ENCODE peak calls at places on chromosomes 6 and 20, in ten cellular contexts. T is NB4, J is AG04449, X is pancreas, D is GM13976, K is lower leg skin, U is progenitor cell of endocrine pancreas, M is heart left ventricle, S is hepatocyte, Q is fibroblast of pulmonary artery. L is an unnamed sample.

GRCh38 chr6:111552241-111552744 is 53.4 kb downstream of the TRAF3IP2 start:
- DNase-seq in T (no peak), J (peak; percentile 92), D (no peak), X (peak; percentile 55), Q (peak; percentile 95), M (no peak), S (peak; percentile 92), U (peak; percentile 52), K (peak; percentile 91), L (peak; percentile 97)

GRCh38 chr6:38169826-38170526 is 350.4 kb downstream of the ZFAND3 start:
- DNase-seq in J (no peak), Q (no peak), X (no peak), D (no peak), M (peak; percentile 45), T (no peak), U (no peak), K (no peak), S (no peak), L (no peak)

GRCh38 chr6:163507965-163508364 is 93.4 kb downstream of the QKI start:
- DNase-seq in Q (peak; percentile 13), S (no peak), K (no peak), D (no peak), T (no peak), X (no peak), M (no peak), J (no peak), U (no peak), L (no peak)

GRCh38 chr20:62733891-62734290 is 25.3 kb downstream of the NTSR1 start:
- DNase-seq in X (peak; percentile 4), U (no peak), S (no peak), T (no peak), D (no peak), K (peak; percentile 81), M (peak; percentile 54), Q (no peak), J (no peak), L (no peak)

GRCh38 chr6:15389759-15390723 is 144.2 kb downstream of the JARID2 start:
- DNase-seq in T (peak; percentile 73), K (no peak), J (no peak), S (peak; percentile 73), X (no peak), D (peak; percentile 59), Q (peak; percentile 78), U (peak; percentile 45), M (no peak), L (no peak)

GRCh38 chr6:9554806-9555205 is 860.1 kb downstream of the TFAP2A start:
- DNase-seq in S (no peak), X (no peak), T (peak; percentile 10), D (no peak), K (no peak), U (no peak), M (no peak), J (no peak), Q (peak; percentile 16), L (no peak)

GRCh38 chr20:6560978-6561377 is 206.5 kb upstream of the BMP2 start:
- DNase-seq in Q (no peak), K (no peak), T (peak; percentile 11), D (no peak), U (no peak), M (no peak), S (no peak), X (no peak), J (no peak), L (no peak)

GRCh38 chr6:105940990-105941389 is 145.1 kb upstream of the PRDM1 start:
- DNase-seq in X (no peak), S (no peak), U (no peak), K (no peak), D (no peak), M (no peak), Q (no peak), J (no peak), T (no peak), L (no peak)

GRCh38 chr20:46954490-46955038 is 59.9 kb downstream of the EYA2 start:
- DNase-seq in X (no peak), K (no peak), Q (peak; percentile 78), U (no peak), J (peak; percentile 94), S (peak; percentile 23), T (peak; percentile 35), D (no peak), M (no peak), L (peak; percentile 59)

GRCh38 chr6:139905404-139906052 is 531.1 kb upstream of the CITED2 start:
- DNase-seq in K (no peak), T (peak; percentile 21), D (no peak), X (no peak), J (no peak), S (no peak), U (no peak), Q (peak; percentile 29), M (no peak), L (peak; percentile 28)

GRCh38 chr20:48697845-48698491 is 129.8 kb downstream of the PREX1 start:
- DNase-seq in K (no peak), Q (peak; percentile 92), X (peak; percentile 83), U (no peak), S (peak; percentile 94), J (no peak), T (no peak), M (peak; percentile 87), D (no peak), L (no peak)

GRCh38 chr20:5670874-5671273 is 79.3 kb upstream of the SHLD1 start:
- DNase-seq in J (no peak), S (no peak), T (peak; percentile 35), D (no peak), U (no peak), M (no peak), Q (no peak), K (no peak), X (no peak), L (no peak)

GRCh38 chr6:111469543-111469942 is 13.5 kb downstream of the REV3L start:
- DNase-seq in S (no peak), J (no peak), X (no peak), M (no peak), D (no peak), K (no peak), Q (no peak), T (no peak), U (no peak), L (no peak)

GRCh38 chr20:63574156-63574828 is at the start of gene HELZ2:
- DNase-seq in D (peak; percentile 89), U (peak; percentile 29), T (peak; percentile 76), K (peak; percentile 97), J (no peak), M (peak; percentile 90), Q (peak; percentile 50), S (peak; percentile 88), X (peak; percentile 84), L (no peak)

GRCh38 chr6:153325661-153326060 is 194.6 kb upstream of the RGS17 start:
- DNase-seq in Q (no peak), X (no peak), M (no peak), J (no peak), K (no peak), U (no peak), S (no peak), T (no peak), D (no peak), L (no peak)

GRCh38 chr6:155117266-155117665 is 122.2 kb downstream of the TIAM2 start:
- DNase-seq in X (no peak), T (no peak), S (no peak), M (no peak), K (no peak), U (no peak), Q (peak; percentile 72), J (peak; percentile 85), D (no peak), L (no peak)

GRCh38 chr20:34112600-34113061 is 588 bp upstream of the EIF2S2 start:
- DNase-seq in U (peak; percentile 30), Q (peak; percentile 59), S (no peak), M (no peak), J (no peak), X (no peak), T (peak; percentile 83), D (peak; percentile 45), K (peak; percentile 86), L (no peak)

GRCh38 chr20:4962257-4962855 is 39.0 kb downstream of the SLC23A2 start:
- DNase-seq in T (peak; percentile 84), X (no peak), K (no peak), J (no peak), D (no peak), U (no peak), S (no peak), M (no peak), Q (no peak), L (no peak)

DNA sequence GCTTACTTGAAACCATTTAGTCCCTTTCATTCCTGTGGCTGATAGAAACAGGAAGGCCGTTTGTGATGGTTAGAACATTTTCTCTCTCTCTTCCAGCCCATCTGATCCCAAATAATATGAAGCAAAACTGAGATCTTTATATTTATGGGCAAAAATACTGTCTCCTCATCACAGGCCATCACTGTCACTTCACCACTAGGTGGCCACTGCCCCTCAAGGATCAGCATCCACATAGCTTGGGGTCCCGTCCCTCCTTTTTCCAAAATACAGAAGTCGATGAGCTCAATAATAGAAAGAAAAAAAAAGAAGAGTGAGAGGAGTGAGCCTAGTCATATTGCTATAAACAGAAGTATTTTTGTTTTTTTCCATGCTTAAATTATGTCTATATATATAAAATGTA is 46.4 kb upstream of the LAMP5 start:
- DNase-seq in J (no peak), Q (no peak), M (no peak), S (no peak), X (no peak), K (no peak), D (no peak), U (no peak), T (peak; percentile 54), L (no peak)
- TF ChIP-seq CTCF in J (peak; percentile 44), Q (peak; percentile 30), M (peak; percentile 17), S (peak; percentile 44), X (peak; percentile 22), K (no peak), D (no peak), U (peak; percentile 62), T (peak; percentile 81), L (peak; percentile 32)

DNA sequence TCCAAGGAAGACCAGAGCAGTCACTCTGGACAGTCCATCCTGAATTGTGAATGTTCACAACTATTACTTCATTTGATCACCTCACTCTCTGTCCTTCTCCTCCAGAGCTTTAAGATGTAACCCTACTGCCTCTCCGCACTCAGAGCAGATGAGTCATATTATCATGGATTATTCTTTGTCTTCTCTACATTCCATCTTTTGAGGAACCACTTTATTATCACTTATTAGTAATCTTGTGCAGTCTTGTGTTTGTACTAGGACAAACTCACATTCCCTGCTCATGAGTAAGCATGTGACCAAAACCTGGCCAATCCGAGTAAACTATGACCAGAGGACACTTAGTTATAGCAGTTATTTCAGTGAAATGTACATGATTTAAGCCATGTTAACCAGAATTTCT is 401.5 kb upstream of the ADGRB3 start:
- DNase-seq in X (no peak), U (no peak), D (no peak), J (no peak), S (no peak), Q (peak; percentile 67), T (no peak), M (no peak), K (no peak), L (no peak)
- TF ChIP-seq CTCF in X (no peak), U (no peak), D (no peak), J (no peak), S (no peak), Q (no peak), T (no peak), M (no peak), K (no peak), L (no peak)

GRCh38 chr6:158625881-158626305 is 18.6 kb downstream of the DYNLT1 start:
- DNase-seq in K (peak; percentile 80), X (no peak), S (no peak), Q (no peak), J (no peak), U (no peak), M (no peak), D (no peak), T (no peak), L (no peak)
- TF ChIP-seq CTCF in K (no peak), X (no peak), S (no peak), Q (no peak), J (no peak), U (no peak), M (no peak), D (no peak), T (no peak), L (no peak)

GRCh38 chr6:159615923-159616322 is 77.1 kb downstream of the SOD2 start:
- DNase-seq in U (no peak), M (no peak), S (no peak), Q (no peak), T (no peak), J (no peak), X (no peak), D (no peak), K (no peak), L (no peak)
- TF ChIP-seq CTCF in U (no peak), M (no peak), S (no peak), Q (no peak), T (no peak), J (no peak), X (no peak), D (no peak), K (no peak), L (no peak)

L was measured in AG09319.